ENCODE peak calls at places on chromosomes 12 and 14, in five cellular contexts. O is A549, G is WTC11, A is IMR-90, B is HepG2. P is an unnamed sample.

GRCh38 chr12:71840226-71840847 is 778 bp downstream of the TBC1D15 start:
- DNase-seq in O (peak; percentile 39), G (no peak), A (peak; percentile 88), B (peak; percentile 48), P (peak; percentile 12)

GRCh38 chr12:106299193-106299794 is 3.2 kb upstream of the TCP11L2 start:
- DNase-seq in O (no peak), G (no peak), A (peak; percentile 30), B (no peak), P (no peak)

GRCh38 chr14:74525361-74525851 is 31.8 kb downstream of the ISCA2 start:
- DNase-seq in O (no peak), G (no peak), A (no peak), B (no peak), P (no peak)

GRCh38 chr12:132427999-132428871 is 61.7 kb upstream of the FBRSL1 start:
- DNase-seq in O (peak; percentile 51), G (no peak), A (no peak), B (peak; percentile 19), P (no peak)

GRCh38 chr14:38554046-38554445 is 298.2 kb upstream of the CLEC14A start:
- DNase-seq in O (no peak), G (no peak), A (peak; percentile 12), B (no peak), P (no peak)

GRCh38 chr12:2622460-2622859 is 172.3 kb upstream of the FKBP4 start:
- DNase-seq in O (no peak), G (no peak), A (no peak), B (no peak), P (no peak)

GRCh38 chr14:40099316-40099715 is 667.1 kb upstream of the FBXO33 start:
- DNase-seq in O (no peak), G (no peak), A (no peak), B (no peak), P (no peak)

GRCh38 chr12:109720856-109721189 is 7.2 kb downstream of the FAM222A start:
- DNase-seq in O (no peak), G (no peak), A (no peak), B (no peak), P (no peak)

GRCh38 chr12:27620121-27620520 is 76.1 kb upstream of the REP15 start:
- DNase-seq in O (no peak), G (no peak), A (no peak), B (no peak), P (no peak)

GRCh38 chr14:66645716-66646115 is 137.8 kb downstream of the GPHN start:
- DNase-seq in O (no peak), G (no peak), A (peak; percentile 8), B (peak; percentile 25), P (no peak)

GRCh38 chr12:67534671-67535070 is 113.9 kb upstream of the DYRK2 start:
- DNase-seq in O (peak; percentile 47), G (no peak), A (peak; percentile 70), B (no peak), P (no peak)

GRCh38 chr14:73786942-73787759 is 64.5 kb upstream of the PTGR2 start:
- DNase-seq in O (peak; percentile 31), G (peak; percentile 64), A (peak; percentile 35), B (no peak), P (peak; percentile 83)

GRCh38 chr12:54019111-54019811 is 9.0 kb upstream of the HOXC6 start:
- DNase-seq in O (no peak), G (peak; percentile 55), A (no peak), B (no peak), P (no peak)

GRCh38 chr14:23626946-23627345 is 9.2 kb upstream of the DHRS2 start:
- DNase-seq in O (no peak), G (no peak), A (no peak), B (no peak), P (no peak)

DNA sequence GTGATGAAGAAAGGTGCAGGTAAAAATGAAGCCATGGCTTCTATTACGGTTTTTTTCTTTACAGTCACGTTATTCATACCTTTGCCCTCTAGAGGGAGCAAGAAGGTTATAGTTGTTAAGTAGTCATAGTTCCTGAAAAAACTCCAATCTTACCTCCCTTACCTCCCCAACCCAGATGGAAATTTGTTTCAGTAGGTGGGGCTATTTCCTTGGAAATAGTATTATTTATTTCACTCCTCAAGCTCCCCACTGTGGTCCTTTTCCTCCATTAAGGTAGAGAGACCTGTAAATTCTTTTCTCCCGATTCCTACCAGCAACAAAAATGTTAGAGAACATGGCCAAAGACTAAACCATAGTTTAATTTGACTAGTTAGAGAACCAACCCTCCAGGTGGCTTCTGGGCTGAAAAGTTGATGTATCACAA is 43.4 kb downstream of the TMX1 start:
- DNase-seq in O (peak; percentile 81), G (no peak), A (peak; percentile 93), B (peak; percentile 74), P (peak; percentile 68)
- TF ChIP-seq USF2 in O (no peak), G (no peak), A (no peak), B (no peak), P (no peak)

GRCh38 chr12:75771023-75771422 is 259.6 kb upstream of the KRR1 start:
- DNase-seq in O (no peak), G (no peak), A (no peak), B (no peak), P (no peak)
- TF ChIP-seq USF2 in O (no peak), G (no peak), A (no peak), B (no peak), P (no peak)

GRCh38 chr14:106459971-106460730 is 933.8 kb downstream of the TMEM121 start:
- DNase-seq in O (peak; percentile 21), G (peak; percentile 10), A (no peak), B (no peak), P (no peak)
- TF ChIP-seq USF2 in O (no peak), G (no peak), A (no peak), B (no peak), P (no peak)

GRCh38 chr14:56585461-56586084 is 6.0 kb downstream of the TMEM260 start:
- DNase-seq in O (peak; percentile 13), G (no peak), A (no peak), B (no peak), P (no peak)
- TF ChIP-seq USF2 in O (no peak), G (no peak), A (no peak), B (no peak), P (no peak)

DNA sequence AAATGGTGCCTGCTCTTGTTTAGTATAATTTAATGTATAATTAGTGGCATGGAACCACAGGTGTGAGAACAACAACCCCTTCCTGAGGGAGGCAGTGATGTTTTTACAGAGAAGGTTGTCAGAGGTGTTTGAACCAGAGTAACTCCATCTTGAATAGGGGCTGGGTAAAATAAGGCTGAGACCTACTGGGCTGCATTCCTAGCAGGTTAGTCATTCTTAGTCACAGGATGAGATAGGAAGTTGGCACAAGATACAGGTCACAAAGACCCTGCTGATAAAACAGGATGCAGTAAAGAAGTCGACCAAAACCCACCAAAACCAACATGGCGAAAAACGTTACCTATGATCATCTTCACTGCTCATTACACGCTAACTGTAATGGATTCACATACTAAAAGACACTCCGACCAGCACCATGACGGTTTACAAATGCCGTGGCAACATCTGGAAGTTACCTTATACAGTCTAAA is 47.7 kb upstream of the LTA4H start:
- DNase-seq in O (no peak), G (no peak), A (peak; percentile 11), B (no peak), P (no peak)
- TF ChIP-seq USF2 in O (no peak), G (no peak), A (no peak), B (no peak), P (no peak)

GRCh38 chr12:64390275-64390851 is at the start of gene C12orf56:
- DNase-seq in O (peak; percentile 63), G (peak; percentile 78), A (no peak), B (no peak), P (no peak)
- TF ChIP-seq USF2 in O (no peak), G (peak; percentile 20), A (no peak), B (no peak), P (no peak)

DNA sequence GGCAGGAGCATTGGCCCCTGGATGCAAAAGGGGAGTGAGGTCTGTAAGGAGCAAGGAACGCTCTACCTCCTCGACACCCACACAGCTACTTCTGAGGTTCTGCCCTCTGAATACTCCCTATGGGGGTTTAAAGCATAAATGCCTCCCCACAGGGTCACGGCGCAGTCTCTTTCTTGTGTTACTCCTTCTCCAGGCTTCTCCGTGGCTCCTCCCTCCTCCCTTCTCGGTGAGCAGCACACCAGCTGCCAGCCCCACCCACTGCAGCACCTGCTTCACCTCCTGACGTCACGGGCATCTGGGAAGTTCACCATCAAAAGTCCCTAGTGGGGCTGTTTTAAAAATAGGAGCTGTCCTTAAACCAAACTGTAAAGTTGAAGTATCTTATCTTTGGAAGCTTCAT is 67.3 kb downstream of the SPTB start:
- DNase-seq in O (no peak), G (peak; percentile 73), A (no peak), B (no peak), P (no peak)
- TF ChIP-seq USF2 in O (no peak), G (no peak), A (no peak), B (no peak), P (no peak)

GRCh38 chr12:43406797-43407196 is 145.2 kb downstream of the ADAMTS20 start:
- DNase-seq in O (no peak), G (no peak), A (no peak), B (no peak), P (no peak)
- TF ChIP-seq USF2 in O (no peak), G (no peak), A (no peak), B (no peak), P (no peak)

P was measured in SK-N-SH.